ENCODE peak calls at places on chromosome 7, in eight cellular contexts. M, P, W, J, Y, E, Q and F are unnamed samples.

GRCh38 chr7:14021069-14021468 is 31.6 kb upstream of the ETV1 start:
- DNase-seq in M (no peak), P (no peak), W (peak), J (no peak), Y (no peak), E (peak), Q (no peak), F (no peak)

GRCh38 chr7:103637080-103637479 is 191.1 kb upstream of the SLC26A5 start:
- DNase-seq in M (no peak), P (no peak), W (peak), J (no peak), Y (no peak), E (peak), Q (no peak), F (no peak)

GRCh38 chr7:151462306-151462779 is 22.4 kb upstream of the CRYGN start:
- DNase-seq in M (no peak), P (no peak), W (no peak), J (no peak), Y (no peak), E (no peak), Q (no peak), F (no peak)

GRCh38 chr7:124702385-124702784 is 63.2 kb downstream of the GPR37 start:
- DNase-seq in M (no peak), P (no peak), W (no peak), J (no peak), Y (no peak), E (peak), Q (no peak), F (no peak)

GRCh38 chr7:75650062-75650461 is 88.7 kb downstream of the HIP1 start:
- DNase-seq in M (no peak), P (peak), W (no peak), J (no peak), Y (no peak), E (no peak), Q (no peak), F (no peak)

GRCh38 chr7:112211348-112211907 is 4.9 kb downstream of the ZNF277 start:
- DNase-seq in M (no peak), P (no peak), W (peak), J (no peak), Y (no peak), E (peak), Q (no peak), F (no peak)

GRCh38 chr7:30752979-30753378 is 1.0 kb downstream of the INMT start:
- DNase-seq in M (no peak), P (no peak), W (peak), J (no peak), Y (no peak), E (peak), Q (no peak), F (no peak)

GRCh38 chr7:144821069-144821468 is 14.8 kb downstream of the TPK1 start:
- DNase-seq in M (no peak), P (no peak), W (no peak), J (no peak), Y (no peak), E (no peak), Q (no peak), F (no peak)

GRCh38 chr7:63080406-63080805 is 918.2 kb upstream of the ZNF722 start:
- DNase-seq in M (no peak), P (no peak), W (no peak), J (peak), Y (no peak), E (no peak), Q (no peak), F (no peak)

GRCh38 chr7:5597772-5598171 is 174.1 kb upstream of the TNRC18 start:
- DNase-seq in M (no peak), P (no peak), W (peak), J (no peak), Y (no peak), E (no peak), Q (no peak), F (no peak)

GRCh38 chr7:81625311-81625651 is 144.6 kb downstream of the HGF start:
- DNase-seq in M (no peak), P (no peak), W (no peak), J (no peak), Y (no peak), E (no peak), Q (no peak), F (no peak)

GRCh38 chr7:47690902-47691558 is 109.1 kb upstream of the TNS3 start:
- DNase-seq in M (no peak), P (no peak), W (peak), J (no peak), Y (no peak), E (peak), Q (no peak), F (no peak)

GRCh38 chr7:130904792-130905191 is 170.8 kb upstream of the KLF14 start:
- DNase-seq in M (no peak), P (no peak), W (no peak), J (no peak), Y (no peak), E (no peak), Q (no peak), F (no peak)

GRCh38 chr7:108684629-108685028 is 115.0 kb downstream of the DNAJB9 start:
- DNase-seq in M (no peak), P (no peak), W (no peak), J (no peak), Y (no peak), E (no peak), Q (no peak), F (no peak)

GRCh38 chr7:68511281-68511680 is 1087.0 kb upstream of the AUTS2 start:
- DNase-seq in M (no peak), P (peak), W (no peak), J (peak), Y (no peak), E (no peak), Q (no peak), F (no peak)

GRCh38 chr7:15219758-15220157 is 317.2 kb upstream of the DGKB start:
- DNase-seq in M (no peak), P (no peak), W (no peak), J (no peak), Y (no peak), E (no peak), Q (no peak), F (no peak)

GRCh38 chr7:4111166-4111565 is 570.9 kb upstream of the FOXK1 start:
- DNase-seq in M (no peak), P (no peak), W (no peak), J (no peak), Y (no peak), E (no peak), Q (no peak), F (no peak)

GRCh38 chr7:134452991-134453473 is 5.9 kb downstream of the AKR1B1 start:
- DNase-seq in M (no peak), P (no peak), W (no peak), J (no peak), Y (no peak), E (no peak), Q (no peak), F (no peak)

GRCh38 chr7:25028370-25028971 is 48.5 kb upstream of the OSBPL3 start:
- DNase-seq in M (no peak), P (no peak), W (peak), J (no peak), Y (no peak), E (peak), Q (no peak), F (no peak)

GRCh38 chr7:26420600-26420999 is 128.9 kb downstream of the SNX10 start:
- DNase-seq in M (no peak), P (no peak), W (no peak), J (no peak), Y (no peak), E (no peak), Q (no peak), F (no peak)

GRCh38 chr7:22561356-22561755 is 61.4 kb upstream of the STEAP1B start:
- DNase-seq in M (no peak), P (peak), W (peak), J (peak), Y (no peak), E (peak), Q (peak), F (no peak)

GRCh38 chr7:20931739-20932138 is 145.1 kb upstream of the SP8 start:
- DNase-seq in M (no peak), P (no peak), W (no peak), J (no peak), Y (no peak), E (no peak), Q (no peak), F (no peak)

GRCh38 chr7:2878306-2878705 is 34.2 kb upstream of the GNA12 start:
- DNase-seq in M (no peak), P (no peak), W (no peak), J (no peak), Y (no peak), E (no peak), Q (no peak), F (no peak)

GRCh38 chr7:106367018-106367420 is 82.2 kb upstream of the NAMPT start:
- DNase-seq in M (no peak), P (peak), W (peak), J (no peak), Y (peak), E (peak), Q (no peak), F (no peak)

GRCh38 chr7:29865526-29865925 is 59.2 kb downstream of the WIPF3 start:
- DNase-seq in M (no peak), P (no peak), W (peak), J (no peak), Y (no peak), E (peak), Q (no peak), F (no peak)

GRCh38 chr7:120201290-120201689 is 71.7 kb upstream of the KCND2 start:
- DNase-seq in M (no peak), P (no peak), W (no peak), J (no peak), Y (no peak), E (no peak), Q (no peak), F (no peak)

GRCh38 chr7:141617280-141617679 is 66.1 kb downstream of the AGK start:
- DNase-seq in M (no peak), P (no peak), W (no peak), J (no peak), Y (no peak), E (no peak), Q (no peak), F (no peak)

GRCh38 chr7:100585511-100586265 is at the start of gene LRCH4:
- DNase-seq in M (peak), P (peak), W (peak), J (no peak), Y (peak), E (no peak), Q (peak), F (peak)

GRCh38 chr7:15602236-15602635 is 40.4 kb upstream of the AGMO start:
- DNase-seq in M (no peak), P (no peak), W (peak), J (no peak), Y (no peak), E (peak), Q (no peak), F (no peak)

GRCh38 chr7:121107923-121108498 is 119.5 kb downstream of the CPED1 start:
- DNase-seq in M (no peak), P (no peak), W (peak), J (no peak), Y (peak), E (peak), Q (no peak), F (no peak)

GRCh38 chr7:29375641-29376562 is 181.3 kb downstream of the CHN2 start:
- DNase-seq in M (no peak), P (no peak), W (peak), J (no peak), Y (no peak), E (peak), Q (no peak), F (no peak)

GRCh38 chr7:157679607-157680006 is 342.8 kb downstream of the DNAJB6 start:
- DNase-seq in M (no peak), P (no peak), W (peak), J (peak), Y (no peak), E (no peak), Q (no peak), F (no peak)

GRCh38 chr7:128090492-128090891 is 59.3 kb upstream of the LRRC4 start:
- DNase-seq in M (no peak), P (no peak), W (no peak), J (no peak), Y (no peak), E (no peak), Q (no peak), F (no peak)

GRCh38 chr7:148941598-148942280 is 57.6 kb upstream of the EZH2 start:
- DNase-seq in M (peak), P (peak), W (peak), J (peak), Y (peak), E (peak), Q (no peak), F (peak)

GRCh38 chr7:43856996-43857395 is 12.3 kb downstream of the MRPS24 start:
- DNase-seq in M (no peak), P (no peak), W (no peak), J (no peak), Y (no peak), E (no peak), Q (no peak), F (no peak)

GRCh38 chr7:207418-208127 is 15.2 kb downstream of the FAM20C start:
- DNase-seq in M (no peak), P (peak), W (no peak), J (no peak), Y (no peak), E (no peak), Q (peak), F (no peak)
- TF ChIP-seq CTCF in M (no peak), P (no peak), W (peak), J (peak), Y (no peak), E (peak), Q (no peak), F (no peak)

GRCh38 chr7:140033036-140033435 is 29.7 kb downstream of the PARP12 start:
- DNase-seq in M (no peak), P (no peak), W (no peak), J (peak), Y (no peak), E (peak), Q (no peak), F (no peak)

GRCh38 chr7:140033779-140034363 is 28.9 kb downstream of the PARP12 start:
- DNase-seq in M (no peak), P (no peak), W (no peak), J (peak), Y (no peak), E (peak), Q (no peak), F (no peak)

GRCh38 chr7:140035400-140036223 is 27.1 kb downstream of the PARP12 start:
- DNase-seq in M (no peak), P (no peak), W (peak), J (no peak), Y (no peak), E (peak), Q (no peak), F (no peak)

GRCh38 chr7:140039071-140039470 is 23.7 kb downstream of the PARP12 start:
- DNase-seq in M (no peak), P (no peak), W (no peak), J (peak), Y (no peak), E (no peak), Q (no peak), F (no peak)

GRCh38 chr7:140036224-140036651 is 26.5 kb downstream of the PARP12 start:
- DNase-seq in M (no peak), P (no peak), W (no peak), J (peak), Y (peak), E (no peak), Q (no peak), F (no peak)
- TF ChIP-seq CTCF in M (no peak), P (no peak), W (no peak), J (no peak), Y (no peak), E (no peak), Q (no peak), F (no peak)

DNA sequence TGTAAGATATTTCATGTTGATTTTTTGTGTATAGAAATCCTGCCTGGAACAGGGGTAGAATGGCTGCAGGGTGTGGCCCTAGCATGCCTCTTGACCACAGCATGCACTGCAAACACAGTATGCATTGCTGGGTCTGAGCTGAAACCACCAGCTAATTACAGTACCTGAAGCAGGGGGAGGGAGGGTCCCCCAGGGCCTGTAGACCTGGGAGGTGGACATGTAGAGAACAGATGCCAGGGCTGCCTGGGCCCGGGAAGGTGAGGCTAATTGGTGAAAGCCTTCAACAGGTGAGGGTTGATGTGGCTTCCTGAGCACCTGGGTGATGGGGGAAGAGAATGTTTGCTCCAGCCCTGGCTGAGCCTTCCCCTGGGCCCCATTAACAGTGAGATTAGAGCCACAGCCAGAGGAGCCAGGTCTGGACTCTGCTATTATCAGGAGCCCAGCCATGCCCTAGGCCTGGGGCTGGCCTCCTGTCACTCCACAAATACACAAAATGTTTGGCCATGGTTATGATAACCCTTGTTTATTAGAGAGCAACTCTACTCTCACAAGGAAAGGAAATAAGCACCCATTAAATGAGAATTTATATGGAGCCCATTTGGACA is 83.3 kb downstream of the PLXNA4 start:
- DNase-seq in M (no peak), P (no peak), W (no peak), J (no peak), Y (no peak), E (no peak), Q (no peak), F (no peak)
- TF ChIP-seq CTCF in M (no peak), P (no peak), W (no peak), J (no peak), Y (no peak), E (no peak), Q (no peak), F (no peak)

DNA sequence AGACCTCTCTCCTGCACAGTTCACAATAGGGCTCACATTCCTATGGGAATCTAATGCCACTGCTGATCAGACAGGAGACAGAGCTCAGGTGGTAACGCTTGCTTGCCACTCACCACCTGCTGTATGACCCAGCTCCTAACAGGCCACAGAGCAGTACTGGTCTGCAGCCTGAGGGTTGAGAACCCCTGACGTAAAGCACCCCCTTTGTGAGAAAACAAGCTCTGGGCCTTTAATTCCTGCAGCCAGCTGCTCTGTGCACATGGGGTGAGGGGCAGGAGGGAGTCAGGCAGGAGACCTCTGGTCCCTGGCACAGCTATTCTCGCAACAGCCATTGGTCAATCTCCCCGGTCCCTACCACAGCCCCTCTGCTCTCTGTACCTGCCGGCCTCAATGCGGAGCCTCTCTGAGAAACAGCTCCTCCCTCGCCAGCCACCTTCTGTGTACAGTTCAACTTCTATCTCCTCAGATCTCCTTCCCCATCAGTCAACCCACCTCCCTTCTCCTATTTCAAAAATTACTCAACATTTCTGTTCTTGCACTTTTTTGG is 102.0 kb downstream of the LANCL2 start:
- DNase-seq in M (no peak), P (no peak), W (no peak), J (no peak), Y (no peak), E (no peak), Q (no peak), F (no peak)
- TF ChIP-seq CTCF in M (no peak), P (no peak), W (no peak), J (no peak), Y (no peak), E (no peak), Q (no peak), F (no peak)

GRCh38 chr7:91852263-91852741 is 28.2 kb downstream of the MTERF1 start:
- DNase-seq in M (no peak), P (no peak), W (peak), J (no peak), Y (peak), E (peak), Q (no peak), F (no peak)
- TF ChIP-seq CTCF in M (no peak), P (peak), W (peak), J (no peak), Y (peak), E (no peak), Q (no peak), F (no peak)

GRCh38 chr7:158828343-158829020 is 827 bp downstream of the ESYT2 start:
- DNase-seq in M (no peak), P (peak), W (peak), J (peak), Y (peak), E (no peak), Q (peak), F (no peak)

GRCh38 chr7:158829021-158829341 is 328 bp downstream of the ESYT2 start:
- DNase-seq in M (no peak), P (peak), W (peak), J (peak), Y (peak), E (peak), Q (no peak), F (no peak)

GRCh38 chr7:158827411-158828342 is 1.6 kb downstream of the ESYT2 start:
- DNase-seq in M (no peak), P (no peak), W (peak), J (no peak), Y (peak), E (peak), Q (no peak), F (no peak)

GRCh38 chr7:158830211-158830723 is 958 bp upstream of the ESYT2 start:
- DNase-seq in M (no peak), P (no peak), W (no peak), J (no peak), Y (no peak), E (no peak), Q (no peak), F (no peak)

DNA sequence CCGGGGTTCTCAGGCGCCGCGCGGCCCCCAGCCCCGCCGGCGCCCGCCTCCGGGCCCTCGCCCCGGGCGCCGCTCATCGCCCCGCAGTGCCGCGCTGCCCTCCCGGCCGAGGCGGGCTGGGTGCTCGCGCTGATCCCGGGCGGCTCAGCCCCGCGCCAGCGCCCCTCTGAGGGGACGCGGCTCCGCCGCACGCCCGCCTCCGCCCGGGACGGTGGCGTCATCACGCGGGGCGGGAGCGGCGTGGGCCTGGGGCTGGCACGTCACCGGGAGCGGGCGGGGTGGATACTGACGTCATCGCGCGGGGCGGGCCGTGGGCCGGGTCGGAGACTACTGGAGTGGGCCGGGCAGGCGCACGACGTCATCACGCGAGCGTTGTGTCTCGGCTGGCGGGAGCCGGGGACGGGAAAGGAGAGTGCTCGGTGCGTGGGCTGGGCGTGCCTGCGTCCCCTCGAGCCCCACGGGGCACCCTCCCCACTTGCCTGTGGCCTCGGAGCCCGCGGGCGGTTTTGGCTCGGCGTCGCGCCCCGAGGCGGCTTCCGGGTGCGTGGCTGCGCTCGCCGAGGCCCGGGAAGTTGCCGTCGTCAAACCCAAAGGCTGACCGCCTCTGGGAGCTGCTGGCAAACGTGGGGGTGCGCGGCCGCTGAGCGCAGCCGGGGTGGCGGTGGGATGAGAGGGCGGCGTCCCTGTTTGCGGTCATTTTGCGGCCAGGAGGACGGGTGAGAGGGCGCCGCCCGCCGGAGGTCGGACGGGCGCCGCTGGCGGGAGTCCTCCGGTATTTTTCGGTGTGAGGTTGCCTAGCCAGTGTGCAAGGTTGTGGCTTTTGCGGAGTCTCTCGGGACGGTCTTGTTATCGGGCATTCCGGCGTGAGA is at the start of gene ESYT2:
- DNase-seq in M (peak), P (peak), W (peak), J (peak), Y (peak), E (peak), Q (peak), F (peak)
- TF ChIP-seq CTCF in M (no peak), P (no peak), W (peak), J (peak), Y (no peak), E (no peak), Q (peak), F (no peak)

GRCh38 chr7:35801392-35802101 is 690 bp downstream of the SEPTIN7 start:
- DNase-seq in M (peak), P (peak), W (peak), J (peak), Y (peak), E (peak), Q (peak), F (peak)
- TF ChIP-seq CTCF in M (peak), P (peak), W (peak), J (peak), Y (no peak), E (peak), Q (peak), F (no peak)